ENCODE peak calls at places on chromosomes 3 and 15, in seven cellular contexts. M is fibroblast of lung, S is lower lobe of right lung, O is A549, W is heart left ventricle, Z is GM12878, E is pancreas. N is an unnamed sample.

GRCh38 chr15:64582202-64582601 is 121.8 kb downstream of the ZNF609 start:
- DNase-seq in M (peak; percentile 60), S (no peak), O (no peak), W (no peak), Z (no peak), E (no peak), N (no peak)

GRCh38 chr15:23074684-23075083 is 35.3 kb upstream of the TUBGCP5 start:
- DNase-seq in M (no peak), S (no peak), O (no peak), W (no peak), Z (no peak), E (no peak), N (no peak)

GRCh38 chr15:68739390-68740075 is 81.2 kb downstream of the ANP32A start:
- DNase-seq in M (peak; percentile 15), S (no peak), O (no peak), W (no peak), Z (no peak), E (no peak), N (no peak)

GRCh38 chr3:156010829-156011228 is 109.5 kb upstream of the KCNAB1 start:
- DNase-seq in M (no peak), S (no peak), O (peak; percentile 33), W (no peak), Z (no peak), E (no peak), N (peak; percentile 36)

GRCh38 chr3:48428863-48429415 is 947 bp downstream of the PLXNB1 start:
- DNase-seq in M (peak; percentile 40), S (peak; percentile 53), O (no peak), W (peak; percentile 61), Z (no peak), E (peak; percentile 78), N (peak; percentile 58)

GRCh38 chr15:94298359-94298758 is 67.0 kb downstream of the MCTP2 start:
- DNase-seq in M (no peak), S (no peak), O (no peak), W (no peak), Z (no peak), E (no peak), N (no peak)

GRCh38 chr3:183918178-183918577 is 33.5 kb upstream of the PARL start:
- DNase-seq in M (no peak), S (no peak), O (no peak), W (no peak), Z (no peak), E (no peak), N (no peak)

GRCh38 chr3:47035645-47036044 is 56.2 kb downstream of the NBEAL2 start:
- DNase-seq in M (no peak), S (no peak), O (no peak), W (no peak), Z (no peak), E (no peak), N (no peak)

GRCh38 chr15:90529369-90530249 is at the start of gene CRTC3:
- DNase-seq in M (peak; percentile 64), S (peak; percentile 73), O (peak; percentile 74), W (peak; percentile 65), Z (no peak), E (peak; percentile 85), N (peak; percentile 63)

GRCh38 chr15:53979051-53979788 is 979 bp downstream of the UNC13C start:
- DNase-seq in M (no peak), S (no peak), O (no peak), W (no peak), Z (no peak), E (no peak), N (no peak)

GRCh38 chr15:100628746-100629145 is 26.4 kb downstream of the ASB7 start:
- DNase-seq in M (peak; percentile 27), S (no peak), O (no peak), W (no peak), Z (no peak), E (no peak), N (no peak)

GRCh38 chr3:191460360-191460759 is 603 bp upstream of the PYDC2 start:
- DNase-seq in M (no peak), S (no peak), O (no peak), W (no peak), Z (no peak), E (no peak), N (no peak)

GRCh38 chr3:178669046-178669445 is 132.8 kb downstream of the KCNMB2 start:
- DNase-seq in M (no peak), S (no peak), O (no peak), W (no peak), Z (no peak), E (no peak), N (no peak)

GRCh38 chr3:73547427-73548036 is 77.2 kb downstream of the PDZRN3 start:
- DNase-seq in M (peak; percentile 83), S (no peak), O (no peak), W (no peak), Z (no peak), E (no peak), N (no peak)

GRCh38 chr15:94844533-94845390 is 613.4 kb downstream of the MCTP2 start:
- DNase-seq in M (peak; percentile 59), S (peak; percentile 74), O (no peak), W (peak; percentile 81), Z (no peak), E (peak; percentile 90), N (peak; percentile 84)

GRCh38 chr3:10557783-10558373 is 52.5 kb upstream of the ATP2B2 start:
- DNase-seq in M (peak; percentile 71), S (no peak), O (peak; percentile 38), W (no peak), Z (no peak), E (no peak), N (no peak)

GRCh38 chr3:9715127-9715526 is 11.5 kb downstream of the CPNE9 start:
- DNase-seq in M (no peak), S (no peak), O (no peak), W (no peak), Z (no peak), E (no peak), N (peak; percentile 41)

GRCh38 chr15:99438691-99439523 is 126.9 kb upstream of the MEF2A start:
- DNase-seq in M (peak; percentile 35), S (no peak), O (no peak), W (peak; percentile 34), Z (no peak), E (peak; percentile 41), N (no peak)

GRCh38 chr3:107238787-107239186 is 138.5 kb upstream of the CCDC54 start:
- DNase-seq in M (no peak), S (no peak), O (no peak), W (no peak), Z (no peak), E (no peak), N (no peak)

GRCh38 chr15:46127361-46127874 is 492.6 kb downstream of the SQOR start:
- DNase-seq in M (peak; percentile 71), S (no peak), O (no peak), W (no peak), Z (no peak), E (no peak), N (no peak)

GRCh38 chr15:100727291-100727851 is 125.0 kb downstream of the ASB7 start:
- DNase-seq in M (peak; percentile 57), S (no peak), O (no peak), W (peak; percentile 4), Z (no peak), E (no peak), N (no peak)

GRCh38 chr3:86990734-86991481 is at the start of gene VGLL3:
- DNase-seq in M (peak; percentile 90), S (peak; percentile 77), O (peak; percentile 64), W (peak; percentile 50), Z (no peak), E (peak; percentile 78), N (peak; percentile 86)

GRCh38 chr3:31253782-31254181 is 278.9 kb upstream of the STT3B start:
- DNase-seq in M (no peak), S (no peak), O (no peak), W (no peak), Z (no peak), E (no peak), N (no peak)

DNA sequence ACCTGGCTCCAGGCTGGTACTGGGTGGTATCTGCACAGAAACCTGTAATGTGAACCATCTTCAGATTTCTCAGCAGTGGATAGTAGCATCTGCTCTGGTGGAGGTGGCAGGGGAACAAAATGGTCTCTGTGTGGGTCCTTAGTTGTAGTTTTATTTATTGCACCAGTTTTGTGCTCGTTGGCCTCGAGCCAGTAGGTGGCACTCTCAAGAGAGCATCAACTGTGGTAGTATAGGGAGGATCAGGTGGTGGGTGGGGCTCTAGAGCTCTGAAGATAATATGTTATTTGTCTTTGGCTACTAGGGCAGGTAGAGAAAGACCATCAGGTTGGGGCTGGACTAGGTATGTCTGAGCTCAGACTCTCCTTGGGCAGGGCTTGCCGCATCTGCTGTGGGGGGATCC is 254.0 kb upstream of the GPR149 start:
- DNase-seq in M (no peak), S (no peak), O (no peak), W (no peak), Z (no peak), E (no peak), N (no peak)
- H3K4me3 ChIP-seq in M (no peak overlapping the region), S (no peak overlapping the region), O (no peak overlapping the region), W (no peak overlapping the region), Z (no peak overlapping the region), E (no peak overlapping the region), N (no peak overlapping the region)

GRCh38 chr3:134368751-134369105 is 5.5 kb downstream of the AMOTL2 start:
- DNase-seq in M (no peak), S (no peak), O (no peak), W (no peak), Z (no peak), E (no peak), N (no peak)
- H3K4me1 ChIP-seq in M (peaks cover 70% of the 10 kb centered on the region), S (peaks cover 85% of the 10 kb centered on the region), O (peaks cover 82% of the 10 kb centered on the region), W (peaks cover 83% of the 10 kb centered on the region), Z (no peaks in the 10 kb centered on the region), E (peaks cover 10% of the 10 kb centered on the region), N (peaks cover 84% of the 10 kb centered on the region)

GRCh38 chr15:31799711-31800321 is 230.5 kb upstream of the CHRNA7 start:
- DNase-seq in M (no peak), S (no peak), O (no peak), W (no peak), Z (peak; percentile 77), E (no peak), N (no peak)
- H3K4me3 ChIP-seq in M (no peak overlapping the region), S (no peak overlapping the region), O (no peak overlapping the region), W (no peak overlapping the region), Z (no peak overlapping the region), E (no peak overlapping the region), N (no peak overlapping the region)

DNA sequence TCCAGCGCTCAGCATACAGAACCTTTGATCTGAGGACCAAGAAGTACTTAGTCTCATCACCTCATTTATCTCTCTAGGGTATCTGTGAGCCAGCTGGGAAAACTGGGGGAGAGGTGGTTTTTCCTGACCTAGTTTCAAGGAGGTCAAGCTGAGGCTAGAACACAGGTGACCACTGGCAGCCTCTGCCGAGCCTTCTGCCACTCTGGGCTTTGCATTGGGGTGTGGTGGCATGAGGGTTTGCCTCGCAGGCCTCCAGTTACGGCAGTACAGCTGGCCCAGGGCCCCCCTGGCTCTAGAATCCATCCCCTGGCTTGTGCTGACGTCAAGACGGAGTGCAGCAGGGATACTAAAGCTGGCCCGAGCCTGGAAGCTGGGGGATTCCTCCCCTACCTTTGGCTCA is 34.7 kb upstream of the CDCP1 start:
- DNase-seq in M (no peak), S (no peak), O (no peak), W (no peak), Z (no peak), E (no peak), N (no peak)
- H3K4me1 ChIP-seq in M (peaks cover 9% of the 10 kb centered on the region), S (peaks cover 5% of the 10 kb centered on the region), O (peaks cover 17% of the 10 kb centered on the region), W (no peaks in the 10 kb centered on the region), Z (no peaks in the 10 kb centered on the region), E (peaks cover 9% of the 10 kb centered on the region), N (peaks cover 12% of the 10 kb centered on the region)

GRCh38 chr3:189394599-189395121 is 222.9 kb downstream of the TPRG1 start:
- DNase-seq in M (no peak), S (no peak), O (no peak), W (no peak), Z (peak; percentile 64), E (no peak), N (no peak)
- H3K4me3 ChIP-seq in M (no peak overlapping the region), S (no peak overlapping the region), O (no peak overlapping the region), W (no peak overlapping the region), Z (peak overlapping the region; percentile 6), E (no peak overlapping the region), N (no peak overlapping the region)